ENCODE peak calls at places on chromosomes 6 and 20, in seven cellular contexts. D, Y, X, R, Q, K and U are unnamed samples.

GRCh38 chr6:45504947-45505346 is 127.2 kb upstream of the SUPT3H start:
- DNase-seq in R (no peak), Y (peak), X (no peak), Q (no peak), D (peak), K (peak), U (peak)

GRCh38 chr20:54069501-54069971 is 858 bp downstream of the BCAS1 start:
- DNase-seq in Y (no peak), K (no peak), Q (no peak), X (no peak), R (no peak), D (no peak), U (no peak)

GRCh38 chr20:4592316-4593148 is 129.2 kb upstream of the PRND start:
- DNase-seq in Y (peak), Q (peak), R (peak), K (no peak), D (peak), X (peak), U (peak)

GRCh38 chr6:14876778-14877613 is 368.9 kb upstream of the JARID2 start:
- DNase-seq in Y (peak), Q (no peak), D (peak), R (no peak), X (peak), K (peak), U (peak)

GRCh38 chr6:35722121-35722761 is 14.6 kb upstream of the ARMC12 start:
- DNase-seq in X (no peak), K (no peak), Y (no peak), D (no peak), Q (no peak), R (no peak), U (no peak)

GRCh38 chr6:42742116-42742894 is 3.6 kb downstream of the TBCC start:
- DNase-seq in D (no peak), Q (no peak), R (no peak), K (peak), X (no peak), Y (peak), U (peak)

GRCh38 chr20:32972181-32973076 is 31.8 kb downstream of the SUN5 start:
- DNase-seq in X (peak), Q (no peak), K (no peak), D (no peak), Y (no peak), R (peak), U (no peak)

GRCh38 chr6:149108398-149109100 is 209.0 kb upstream of the TAB2 start:
- DNase-seq in Y (peak), X (no peak), Q (no peak), K (no peak), R (no peak), D (no peak), U (no peak)

GRCh38 chr20:61096463-61096862 is 155.6 kb upstream of the CDH4 start:
- DNase-seq in K (no peak), D (no peak), Y (no peak), Q (no peak), X (no peak), R (no peak), U (no peak)

GRCh38 chr20:38307371-38308046 is 3.6 kb downstream of the BPI start:
- DNase-seq in K (peak), X (no peak), D (no peak), R (no peak), Y (peak), Q (no peak), U (no peak)

GRCh38 chr6:135458051-135458450 is 39.5 kb downstream of the AHI1 start:
- DNase-seq in Q (no peak), X (no peak), R (no peak), D (peak), K (no peak), Y (no peak), U (peak)

GRCh38 chr6:25499851-25500250 is 152.2 kb upstream of the SCGN start:
- DNase-seq in Q (no peak), K (peak), Y (no peak), X (no peak), D (peak), R (no peak), U (peak)

GRCh38 chr6:88804701-88805100 is 158.7 kb downstream of the RNGTT start:
- DNase-seq in K (peak), Q (no peak), R (no peak), D (no peak), Y (peak), X (no peak), U (peak)